ENCODE peak calls at places on chromosomes 5 and 9, in five cellular contexts. Y is germinal center, K is astrocyte of the hippocampus, I is NCI-H2081, L is glutamatergic neuron. P is an unnamed sample.

GRCh38 chr5:154097031-154097430 is 58.3 kb downstream of the MFAP3 start:
- DNase-seq in Y (no peak), I (no peak), L (no peak), K (peak; percentile 32), P (no peak)

GRCh38 chr9:137485343-137486140 is 26.4 kb upstream of the NSMF start:
- DNase-seq in Y (no peak), I (no peak), K (no peak), L (no peak), P (no peak)

GRCh38 chr5:55303238-55303690 is 4.2 kb downstream of the DHX29 start:
- DNase-seq in L (no peak), K (peak; percentile 89), I (no peak), Y (no peak), P (no peak)

GRCh38 chr5:9604416-9604815 is 25.7 kb downstream of the TAS2R1 start:
- DNase-seq in Y (no peak), L (no peak), K (no peak), I (no peak), P (no peak)

GRCh38 chr9:112784020-112784788 is 33.6 kb downstream of the SNX30 start:
- DNase-seq in I (peak; percentile 25), Y (no peak), L (no peak), K (peak; percentile 58), P (no peak)

GRCh38 chr5:17123785-17124184 is 93.6 kb upstream of the BASP1 start:
- DNase-seq in Y (no peak), I (no peak), K (no peak), L (no peak), P (no peak)

GRCh38 chr9:123544007-123544827 is 188.2 kb downstream of the CRB2 start:
- DNase-seq in L (no peak), Y (peak; percentile 36), I (peak; percentile 23), K (peak; percentile 63), P (peak; percentile 23)

GRCh38 chr5:142568996-142569335 is 116.9 kb downstream of the FGF1 start:
- DNase-seq in I (no peak), L (no peak), K (no peak), Y (no peak), P (no peak)

GRCh38 chr5:115800108-115800507 is 16.4 kb downstream of the CDO1 start:
- DNase-seq in L (no peak), I (no peak), Y (no peak), K (no peak), P (no peak)

GRCh38 chr9:77977210-77977611 is 54.4 kb downstream of the GNAQ start:
- DNase-seq in L (peak; percentile 51), I (peak; percentile 19), Y (no peak), K (peak; percentile 73), P (no peak)

GRCh38 chr5:131541766-131542165 is 93.3 kb downstream of the RAPGEF6 start:
- DNase-seq in L (no peak), I (no peak), K (no peak), Y (no peak), P (no peak)

GRCh38 chr5:68873198-68873597 is 220.6 kb upstream of the SLC30A5 start:
- DNase-seq in L (no peak), I (no peak), Y (no peak), K (no peak), P (no peak)

P was measured in NCI-H446.